ENCODE peak calls at places on chromosomes 5 and 9, in five cellular contexts. One of them, this sample, is unnamed.

GRCh38 chr5:58565033-58565432 is 17.8 kb upstream of the RAB3C start:
- DNase-seq in gastrocnemius medialis: no peak
- DNase-seq in lung microvascular endothelial cell: no peak
- DNase-seq in heart left ventricle: no peak
- DNase-seq in T-helper 17 cell: no peak
- DNase-seq in this sample: no peak

GRCh38 chr5:72860499-72860898 is 44.0 kb downstream of the TNPO1 start:
- DNase-seq in lung microvascular endothelial cell: peak
- DNase-seq in heart left ventricle: no peak
- DNase-seq in T-helper 17 cell: no peak
- DNase-seq in gastrocnemius medialis: peak
- DNase-seq in this sample: no peak

GRCh38 chr5:157130933-157131332 is 11.7 kb downstream of the MED7 start:
- DNase-seq in T-helper 17 cell: no peak
- DNase-seq in heart left ventricle: no peak
- DNase-seq in lung microvascular endothelial cell: no peak
- DNase-seq in gastrocnemius medialis: no peak
- DNase-seq in this sample: no peak

GRCh38 chr5:147483961-147484707 is 25.7 kb downstream of the DPYSL3 start:
- DNase-seq in T-helper 17 cell: no peak
- DNase-seq in lung microvascular endothelial cell: peak
- DNase-seq in heart left ventricle: peak
- DNase-seq in gastrocnemius medialis: peak
- DNase-seq in this sample: no peak

GRCh38 chr9:121118266-121118665 is 43.5 kb downstream of the CNTRL start:
- DNase-seq in heart left ventricle: no peak
- DNase-seq in gastrocnemius medialis: no peak
- DNase-seq in T-helper 17 cell: no peak
- DNase-seq in lung microvascular endothelial cell: peak
- DNase-seq in this sample: no peak

GRCh38 chr9:4738866-4739586 is 2.0 kb downstream of the AK3 start:
- DNase-seq in heart left ventricle: no peak
- DNase-seq in lung microvascular endothelial cell: no peak
- DNase-seq in gastrocnemius medialis: no peak
- DNase-seq in T-helper 17 cell: no peak
- DNase-seq in this sample: no peak

GRCh38 chr5:125961150-125961549 is 462.1 kb upstream of the GRAMD2B start:
- DNase-seq in heart left ventricle: no peak
- DNase-seq in T-helper 17 cell: no peak
- DNase-seq in lung microvascular endothelial cell: no peak
- DNase-seq in gastrocnemius medialis: no peak
- DNase-seq in this sample: no peak

GRCh38 chr9:72232778-72233177 is 83.5 kb downstream of the GDA start:
- DNase-seq in lung microvascular endothelial cell: no peak
- DNase-seq in T-helper 17 cell: no peak
- DNase-seq in heart left ventricle: no peak
- DNase-seq in gastrocnemius medialis: no peak
- DNase-seq in this sample: no peak

GRCh38 chr5:32076699-32077695 is 97.1 kb downstream of the GOLPH3 start:
- DNase-seq in gastrocnemius medialis: peak
- DNase-seq in heart left ventricle: no peak
- DNase-seq in lung microvascular endothelial cell: peak
- DNase-seq in T-helper 17 cell: no peak
- DNase-seq in this sample: peak

GRCh38 chr9:27088981-27089380 is 20.0 kb upstream of the TEK start:
- DNase-seq in heart left ventricle: no peak
- DNase-seq in gastrocnemius medialis: no peak
- DNase-seq in lung microvascular endothelial cell: peak
- DNase-seq in T-helper 17 cell: no peak
- DNase-seq in this sample: no peak

This sample was measured in DND-41.